ENCODE peak calls at places on chromosomes 5 and 9, in ten cellular contexts. One of them, this sample, is unnamed.

GRCh38 chr9:89497181-89497963 is 541 bp downstream of the SEMA4D start:
- DNase-seq in NCI-H1105 treated with DMSO at 0.1 percent for 48 hours: no peak
- DNase-seq in stimulated activated CD8-positive, alpha-beta memory T cell treated with anti-CD3 and anti-CD28 coated beads, Interleukin-2, amount 100 ng/mL, for 1 hour: no peak
- DNase-seq in SHP77: no peak
- DNase-seq in effector memory CD4-positive, alpha-beta T cell: no peak
- DNase-seq in Ammon's horn: no peak
- DNase-seq in fibroblast of pulmonary artery: no peak
- DNase-seq in CD4-positive, alpha-beta memory T cell: peak; percentile 69
- DNase-seq in endothelial cell: no peak
- DNase-seq in naive B cell: no peak
- DNase-seq in this sample: no peak

GRCh38 chr5:39080597-39081204 is 6.5 kb upstream of the RICTOR start:
- DNase-seq in fibroblast of pulmonary artery: peak; percentile 87
- DNase-seq in Ammon's horn: peak; percentile 85
- DNase-seq in CD4-positive, alpha-beta memory T cell: no peak
- DNase-seq in stimulated activated CD8-positive, alpha-beta memory T cell treated with anti-CD3 and anti-CD28 coated beads, Interleukin-2, amount 100 ng/mL, for 1 hour: no peak
- DNase-seq in naive B cell: peak; percentile 7
- DNase-seq in SHP77: peak; percentile 43
- DNase-seq in effector memory CD4-positive, alpha-beta T cell: no peak
- DNase-seq in NCI-H1105 treated with DMSO at 0.1 percent for 48 hours: peak; percentile 41
- DNase-seq in endothelial cell: peak; percentile 59
- DNase-seq in this sample: peak; percentile 44

GRCh38 chr9:119689879-119690278 is 320.6 kb upstream of the BRINP1 start:
- DNase-seq in effector memory CD4-positive, alpha-beta T cell: no peak
- DNase-seq in naive B cell: no peak
- DNase-seq in CD4-positive, alpha-beta memory T cell: no peak
- DNase-seq in fibroblast of pulmonary artery: no peak
- DNase-seq in endothelial cell: peak; percentile 53
- DNase-seq in NCI-H1105 treated with DMSO at 0.1 percent for 48 hours: no peak
- DNase-seq in SHP77: no peak
- DNase-seq in Ammon's horn: no peak
- DNase-seq in stimulated activated CD8-positive, alpha-beta memory T cell treated with anti-CD3 and anti-CD28 coated beads, Interleukin-2, amount 100 ng/mL, for 1 hour: no peak
- DNase-seq in this sample: no peak

GRCh38 chr9:116594552-116594951 is 92.6 kb upstream of the TRIM32 start:
- DNase-seq in CD4-positive, alpha-beta memory T cell: no peak
- DNase-seq in naive B cell: no peak
- DNase-seq in NCI-H1105 treated with DMSO at 0.1 percent for 48 hours: no peak
- DNase-seq in stimulated activated CD8-positive, alpha-beta memory T cell treated with anti-CD3 and anti-CD28 coated beads, Interleukin-2, amount 100 ng/mL, for 1 hour: no peak
- DNase-seq in Ammon's horn: no peak
- DNase-seq in SHP77: no peak
- DNase-seq in effector memory CD4-positive, alpha-beta T cell: no peak
- DNase-seq in fibroblast of pulmonary artery: peak; percentile 79
- DNase-seq in endothelial cell: no peak
- DNase-seq in this sample: no peak

GRCh38 chr9:120864719-120865118 is 12.3 kb downstream of the PHF19 start:
- DNase-seq in effector memory CD4-positive, alpha-beta T cell: no peak
- DNase-seq in SHP77: no peak
- DNase-seq in Ammon's horn: no peak
- DNase-seq in endothelial cell: no peak
- DNase-seq in fibroblast of pulmonary artery: no peak
- DNase-seq in NCI-H1105 treated with DMSO at 0.1 percent for 48 hours: no peak
- DNase-seq in naive B cell: no peak
- DNase-seq in CD4-positive, alpha-beta memory T cell: no peak
- DNase-seq in stimulated activated CD8-positive, alpha-beta memory T cell treated with anti-CD3 and anti-CD28 coated beads, Interleukin-2, amount 100 ng/mL, for 1 hour: no peak
- DNase-seq in this sample: no peak

GRCh38 chr9:5389109-5389732 is 48.5 kb downstream of the PLGRKT start:
- DNase-seq in CD4-positive, alpha-beta memory T cell: no peak
- DNase-seq in NCI-H1105 treated with DMSO at 0.1 percent for 48 hours: no peak
- DNase-seq in stimulated activated CD8-positive, alpha-beta memory T cell treated with anti-CD3 and anti-CD28 coated beads, Interleukin-2, amount 100 ng/mL, for 1 hour: no peak
- DNase-seq in fibroblast of pulmonary artery: peak; percentile 81
- DNase-seq in effector memory CD4-positive, alpha-beta T cell: no peak
- DNase-seq in endothelial cell: no peak
- DNase-seq in SHP77: no peak
- DNase-seq in Ammon's horn: no peak
- DNase-seq in naive B cell: no peak
- DNase-seq in this sample: no peak

GRCh38 chr5:103232393-103232999 is 26.1 kb upstream of the MACIR start:
- DNase-seq in NCI-H1105 treated with DMSO at 0.1 percent for 48 hours: peak; percentile 4
- DNase-seq in CD4-positive, alpha-beta memory T cell: no peak
- DNase-seq in Ammon's horn: peak; percentile 54
- DNase-seq in effector memory CD4-positive, alpha-beta T cell: no peak
- DNase-seq in SHP77: peak; percentile 13
- DNase-seq in naive B cell: no peak
- DNase-seq in stimulated activated CD8-positive, alpha-beta memory T cell treated with anti-CD3 and anti-CD28 coated beads, Interleukin-2, amount 100 ng/mL, for 1 hour: no peak
- DNase-seq in fibroblast of pulmonary artery: peak; percentile 74
- DNase-seq in endothelial cell: no peak
- DNase-seq in this sample: no peak

GRCh38 chr9:123102380-123103113 is 69.1 kb downstream of the GPR21 start:
- DNase-seq in naive B cell: no peak
- DNase-seq in Ammon's horn: no peak
- DNase-seq in NCI-H1105 treated with DMSO at 0.1 percent for 48 hours: peak; percentile 9
- DNase-seq in stimulated activated CD8-positive, alpha-beta memory T cell treated with anti-CD3 and anti-CD28 coated beads, Interleukin-2, amount 100 ng/mL, for 1 hour: no peak
- DNase-seq in SHP77: no peak
- DNase-seq in fibroblast of pulmonary artery: no peak
- DNase-seq in endothelial cell: no peak
- DNase-seq in CD4-positive, alpha-beta memory T cell: no peak
- DNase-seq in effector memory CD4-positive, alpha-beta T cell: no peak
- DNase-seq in this sample: no peak

GRCh38 chr5:170070556-170071412 is 34.9 kb upstream of the FOXI1 start:
- DNase-seq in stimulated activated CD8-positive, alpha-beta memory T cell treated with anti-CD3 and anti-CD28 coated beads, Interleukin-2, amount 100 ng/mL, for 1 hour: no peak
- DNase-seq in effector memory CD4-positive, alpha-beta T cell: no peak
- DNase-seq in NCI-H1105 treated with DMSO at 0.1 percent for 48 hours: no peak
- DNase-seq in naive B cell: no peak
- DNase-seq in SHP77: peak; percentile 5
- DNase-seq in endothelial cell: peak; percentile 74
- DNase-seq in CD4-positive, alpha-beta memory T cell: no peak
- DNase-seq in Ammon's horn: peak; percentile 23
- DNase-seq in fibroblast of pulmonary artery: peak; percentile 54
- DNase-seq in this sample: no peak

GRCh38 chr9:9998491-9999287 is 614.1 kb downstream of the PTPRD start:
- DNase-seq in effector memory CD4-positive, alpha-beta T cell: no peak
- DNase-seq in SHP77: peak; percentile 3
- DNase-seq in Ammon's horn: peak; percentile 21
- DNase-seq in endothelial cell: no peak
- DNase-seq in naive B cell: no peak
- DNase-seq in CD4-positive, alpha-beta memory T cell: no peak
- DNase-seq in fibroblast of pulmonary artery: no peak
- DNase-seq in stimulated activated CD8-positive, alpha-beta memory T cell treated with anti-CD3 and anti-CD28 coated beads, Interleukin-2, amount 100 ng/mL, for 1 hour: no peak
- DNase-seq in NCI-H1105 treated with DMSO at 0.1 percent for 48 hours: peak; percentile 35
- DNase-seq in this sample: no peak

GRCh38 chr9:126532951-126533910 is 80.5 kb upstream of the LMX1B start:
- DNase-seq in endothelial cell: no peak
- DNase-seq in CD4-positive, alpha-beta memory T cell: no peak
- DNase-seq in NCI-H1105 treated with DMSO at 0.1 percent for 48 hours: no peak
- DNase-seq in naive B cell: peak; percentile 59
- DNase-seq in effector memory CD4-positive, alpha-beta T cell: no peak
- DNase-seq in stimulated activated CD8-positive, alpha-beta memory T cell treated with anti-CD3 and anti-CD28 coated beads, Interleukin-2, amount 100 ng/mL, for 1 hour: no peak
- DNase-seq in SHP77: no peak
- DNase-seq in Ammon's horn: no peak
- DNase-seq in fibroblast of pulmonary artery: no peak
- DNase-seq in this sample: no peak

GRCh38 chr9:129946596-129946995 is 96.4 kb downstream of the FNBP1 start:
- DNase-seq in fibroblast of pulmonary artery: no peak
- DNase-seq in Ammon's horn: peak; percentile 39
- DNase-seq in stimulated activated CD8-positive, alpha-beta memory T cell treated with anti-CD3 and anti-CD28 coated beads, Interleukin-2, amount 100 ng/mL, for 1 hour: no peak
- DNase-seq in effector memory CD4-positive, alpha-beta T cell: no peak
- DNase-seq in NCI-H1105 treated with DMSO at 0.1 percent for 48 hours: no peak
- DNase-seq in naive B cell: no peak
- DNase-seq in endothelial cell: no peak
- DNase-seq in CD4-positive, alpha-beta memory T cell: no peak
- DNase-seq in SHP77: no peak
- DNase-seq in this sample: no peak

GRCh38 chr9:76926324-76926731 is 20.4 kb upstream of the PRUNE2 start:
- DNase-seq in endothelial cell: no peak
- DNase-seq in effector memory CD4-positive, alpha-beta T cell: no peak
- DNase-seq in stimulated activated CD8-positive, alpha-beta memory T cell treated with anti-CD3 and anti-CD28 coated beads, Interleukin-2, amount 100 ng/mL, for 1 hour: no peak
- DNase-seq in naive B cell: no peak
- DNase-seq in Ammon's horn: no peak
- DNase-seq in fibroblast of pulmonary artery: peak; percentile 91
- DNase-seq in CD4-positive, alpha-beta memory T cell: no peak
- DNase-seq in NCI-H1105 treated with DMSO at 0.1 percent for 48 hours: no peak
- DNase-seq in SHP77: no peak
- DNase-seq in this sample: no peak

GRCh38 chr5:176402684-176403083 is 13.7 kb downstream of the CLTB start:
- DNase-seq in SHP77: no peak
- DNase-seq in effector memory CD4-positive, alpha-beta T cell: no peak
- DNase-seq in naive B cell: no peak
- DNase-seq in stimulated activated CD8-positive, alpha-beta memory T cell treated with anti-CD3 and anti-CD28 coated beads, Interleukin-2, amount 100 ng/mL, for 1 hour: no peak
- DNase-seq in CD4-positive, alpha-beta memory T cell: no peak
- DNase-seq in fibroblast of pulmonary artery: no peak
- DNase-seq in NCI-H1105 treated with DMSO at 0.1 percent for 48 hours: no peak
- DNase-seq in Ammon's horn: no peak
- DNase-seq in endothelial cell: no peak
- DNase-seq in this sample: peak; percentile 35

GRCh38 chr5:148909766-148910165 is 83.4 kb downstream of the ADRB2 start:
- DNase-seq in endothelial cell: no peak
- DNase-seq in CD4-positive, alpha-beta memory T cell: no peak
- DNase-seq in fibroblast of pulmonary artery: no peak
- DNase-seq in Ammon's horn: no peak
- DNase-seq in NCI-H1105 treated with DMSO at 0.1 percent for 48 hours: no peak
- DNase-seq in SHP77: no peak
- DNase-seq in stimulated activated CD8-positive, alpha-beta memory T cell treated with anti-CD3 and anti-CD28 coated beads, Interleukin-2, amount 100 ng/mL, for 1 hour: no peak
- DNase-seq in naive B cell: no peak
- DNase-seq in effector memory CD4-positive, alpha-beta T cell: no peak
- DNase-seq in this sample: no peak

GRCh38 chr9:16039988-16040761 is 487.3 kb downstream of the CCDC171 start:
- DNase-seq in NCI-H1105 treated with DMSO at 0.1 percent for 48 hours: no peak
- DNase-seq in CD4-positive, alpha-beta memory T cell: no peak
- DNase-seq in endothelial cell: no peak
- DNase-seq in fibroblast of pulmonary artery: peak; percentile 31
- DNase-seq in SHP77: no peak
- DNase-seq in stimulated activated CD8-positive, alpha-beta memory T cell treated with anti-CD3 and anti-CD28 coated beads, Interleukin-2, amount 100 ng/mL, for 1 hour: no peak
- DNase-seq in effector memory CD4-positive, alpha-beta T cell: no peak
- DNase-seq in naive B cell: no peak
- DNase-seq in Ammon's horn: no peak
- DNase-seq in this sample: no peak

GRCh38 chr5:34756781-34757624 is 82.0 kb upstream of the TTC23L start:
- DNase-seq in stimulated activated CD8-positive, alpha-beta memory T cell treated with anti-CD3 and anti-CD28 coated beads, Interleukin-2, amount 100 ng/mL, for 1 hour: no peak
- DNase-seq in Ammon's horn: no peak
- DNase-seq in fibroblast of pulmonary artery: no peak
- DNase-seq in CD4-positive, alpha-beta memory T cell: no peak
- DNase-seq in NCI-H1105 treated with DMSO at 0.1 percent for 48 hours: no peak
- DNase-seq in endothelial cell: no peak
- DNase-seq in naive B cell: no peak
- DNase-seq in effector memory CD4-positive, alpha-beta T cell: no peak
- DNase-seq in SHP77: no peak
- DNase-seq in this sample: no peak

GRCh38 chr9:15927131-15927530 is 374.3 kb downstream of the CCDC171 start:
- DNase-seq in fibroblast of pulmonary artery: peak; percentile 41
- DNase-seq in NCI-H1105 treated with DMSO at 0.1 percent for 48 hours: no peak
- DNase-seq in Ammon's horn: no peak
- DNase-seq in CD4-positive, alpha-beta memory T cell: no peak
- DNase-seq in stimulated activated CD8-positive, alpha-beta memory T cell treated with anti-CD3 and anti-CD28 coated beads, Interleukin-2, amount 100 ng/mL, for 1 hour: no peak
- DNase-seq in effector memory CD4-positive, alpha-beta T cell: no peak
- DNase-seq in endothelial cell: no peak
- DNase-seq in SHP77: no peak
- DNase-seq in naive B cell: no peak
- DNase-seq in this sample: no peak

GRCh38 chr9:99962685-99963261 is 56.3 kb downstream of the STX17 start:
- DNase-seq in fibroblast of pulmonary artery: no peak
- DNase-seq in naive B cell: no peak
- DNase-seq in stimulated activated CD8-positive, alpha-beta memory T cell treated with anti-CD3 and anti-CD28 coated beads, Interleukin-2, amount 100 ng/mL, for 1 hour: no peak
- DNase-seq in Ammon's horn: peak; percentile 7
- DNase-seq in CD4-positive, alpha-beta memory T cell: no peak
- DNase-seq in endothelial cell: no peak
- DNase-seq in effector memory CD4-positive, alpha-beta T cell: no peak
- DNase-seq in NCI-H1105 treated with DMSO at 0.1 percent for 48 hours: no peak
- DNase-seq in SHP77: no peak
- DNase-seq in this sample: no peak

GRCh38 chr5:142823176-142823575 is 53.0 kb downstream of the ARHGAP26 start:
- DNase-seq in endothelial cell: no peak
- DNase-seq in NCI-H1105 treated with DMSO at 0.1 percent for 48 hours: no peak
- DNase-seq in CD4-positive, alpha-beta memory T cell: no peak
- DNase-seq in naive B cell: no peak
- DNase-seq in fibroblast of pulmonary artery: no peak
- DNase-seq in Ammon's horn: no peak
- DNase-seq in stimulated activated CD8-positive, alpha-beta memory T cell treated with anti-CD3 and anti-CD28 coated beads, Interleukin-2, amount 100 ng/mL, for 1 hour: no peak
- DNase-seq in effector memory CD4-positive, alpha-beta T cell: no peak
- DNase-seq in SHP77: no peak
- DNase-seq in this sample: no peak

GRCh38 chr9:111067472-111067871 is 29.2 kb upstream of the LPAR1 start:
- DNase-seq in endothelial cell: no peak
- DNase-seq in NCI-H1105 treated with DMSO at 0.1 percent for 48 hours: no peak
- DNase-seq in Ammon's horn: no peak
- DNase-seq in effector memory CD4-positive, alpha-beta T cell: no peak
- DNase-seq in CD4-positive, alpha-beta memory T cell: no peak
- DNase-seq in stimulated activated CD8-positive, alpha-beta memory T cell treated with anti-CD3 and anti-CD28 coated beads, Interleukin-2, amount 100 ng/mL, for 1 hour: no peak
- DNase-seq in SHP77: no peak
- DNase-seq in fibroblast of pulmonary artery: peak; percentile 4
- DNase-seq in naive B cell: no peak
- DNase-seq in this sample: no peak